ENCODE peak calls at places on chromosomes 2 and 18, in seven cellular contexts. M is lower lobe of right lung, P is fibroblast of the conjunctiva, D is kidney, T is hippocampal formation, C is dorsolateral prefrontal cortex, I is COR-L47. Q is an unnamed sample.
A peak's percentile ranks its signal among the peaks of the same experiment; 100 is the strongest.

GRCh38 chr2:119782308-119783027 is 22.7 kb downstream of the PTPN4 start:
- DNase-seq in D (no peak), C (no peak), P (no peak), M (no peak), T (no peak), I (no peak), Q (no peak)

GRCh38 chr2:227219312-227220105 is 55.1 kb downstream of the COL4A3 start:
- DNase-seq in M (no peak), I (no peak), C (no peak), D (no peak), P (no peak), T (no peak), Q (no peak)

GRCh38 chr2:62197609-62198236 is 1.8 kb downstream of the B3GNT2 start:
- DNase-seq in C (peak; percentile 21), P (no peak), I (no peak), M (peak; percentile 75), T (no peak), D (peak; percentile 88), Q (no peak)

GRCh38 chr18:13530879-13531387 is 195.4 kb downstream of the FAM210A start:
- DNase-seq in P (peak; percentile 6), C (peak; percentile 56), D (no peak), I (peak; percentile 40), T (peak; percentile 74), M (peak; percentile 61), Q (peak; percentile 22)

GRCh38 chr2:101993772-101994171 is 2.0 kb downstream of the IL1R2 start:
- DNase-seq in D (no peak), M (no peak), P (no peak), I (no peak), C (no peak), T (no peak), Q (no peak)

GRCh38 chr18:48816554-48816953 is 134.2 kb downstream of the SMAD7 start:
- DNase-seq in D (no peak), P (no peak), T (no peak), C (no peak), I (no peak), M (peak; percentile 9), Q (peak; percentile 3)

GRCh38 chr2:168749264-168749663 is 53.2 kb upstream of the NOSTRIN start:
- DNase-seq in D (no peak), P (no peak), T (no peak), M (no peak), C (no peak), I (no peak), Q (no peak)

GRCh38 chr18:24702001-24702400 is 241.6 kb downstream of the HRH4 start:
- DNase-seq in D (no peak), M (no peak), P (no peak), T (no peak), I (no peak), C (no peak), Q (no peak)

GRCh38 chr2:30026091-30027055 is 105.0 kb upstream of the ALK start:
- DNase-seq in D (peak; percentile 77), P (peak; percentile 6), C (peak; percentile 68), T (peak; percentile 30), M (no peak), I (peak; percentile 25), Q (peak; percentile 78)

GRCh38 chr2:239060676-239061075 is 212.8 kb downstream of the TWIST2 start:
- DNase-seq in T (no peak), M (no peak), D (no peak), P (no peak), C (no peak), I (no peak), Q (no peak)

GRCh38 chr2:162149940-162150339 is 2.1 kb downstream of the GCG start:
- DNase-seq in P (no peak), M (no peak), C (no peak), T (no peak), I (no peak), D (no peak), Q (no peak)

GRCh38 chr2:73982140-73982617 is 2.5 kb upstream of the TET3 start:
- DNase-seq in M (no peak), C (no peak), T (no peak), D (no peak), P (no peak), I (no peak), Q (no peak)

GRCh38 chr2:130996658-130997057 is 96.6 kb downstream of the FAM168B start:
- DNase-seq in P (no peak), M (no peak), D (no peak), T (no peak), C (no peak), I (no peak), Q (no peak)

GRCh38 chr2:101120124-101120996 is 30.8 kb downstream of the TBC1D8 start:
- DNase-seq in M (peak; percentile 85), C (no peak), T (no peak), D (peak; percentile 91), I (no peak), P (peak; percentile 70), Q (no peak)

GRCh38 chr2:20421988-20422678 is 24.7 kb upstream of the RHOB start:
- DNase-seq in T (no peak), P (peak; percentile 88), C (no peak), M (peak; percentile 95), I (no peak), D (peak; percentile 95), Q (no peak)

GRCh38 chr2:117958186-117958585 is 55.7 kb downstream of the CCDC93 start:
- DNase-seq in P (no peak), D (no peak), I (no peak), T (no peak), C (no peak), M (no peak), Q (no peak)

GRCh38 chr2:239180526-239181073 is 220.2 kb downstream of the HDAC4 start:
- DNase-seq in D (peak; percentile 39), C (peak; percentile 2), P (no peak), T (no peak), I (no peak), M (no peak), Q (peak; percentile 7)

GRCh38 chr2:237222178-237222577 is 136.5 kb downstream of the COPS8 start:
- DNase-seq in D (no peak), P (peak; percentile 69), I (no peak), T (no peak), C (no peak), M (no peak), Q (no peak)

GRCh38 chr2:224039080-224039769 is at the start of gene SERPINE2:
- DNase-seq in T (peak; percentile 60), C (peak; percentile 70), M (no peak), P (peak; percentile 45), D (peak; percentile 84), I (peak; percentile 62), Q (peak; percentile 58)

GRCh38 chr2:148978026-148978685 is 60.3 kb upstream of the LYPD6B start:
- DNase-seq in C (no peak), M (no peak), I (no peak), T (no peak), P (no peak), D (no peak), Q (no peak)

GRCh38 chr2:179562330-179562885 is 297.8 kb upstream of the SESTD1 start:
- DNase-seq in D (no peak), P (no peak), T (no peak), I (peak; percentile 72), C (no peak), M (no peak), Q (no peak)

GRCh38 chr2:28588231-28588725 is 92.4 kb downstream of the PLB1 start:
- DNase-seq in C (no peak), P (no peak), T (no peak), I (no peak), M (no peak), D (no peak), Q (no peak)